ENCODE peak calls at places on chromosomes 6 and 20, in five cellular contexts. One of them, this sample, is unnamed.

GRCh38 chr20:11041396-11041795 is 367.6 kb upstream of the JAG1 start:
- DNase-seq in HL-60: no peak
- DNase-seq in Peyer's patch: no peak
- DNase-seq in effector memory CD4-positive, alpha-beta T cell: no peak
- DNase-seq in ovary: no peak
- DNase-seq in this sample: no peak

GRCh38 chr6:29685718-29686326 is 4.9 kb upstream of the ZFP57 start:
- DNase-seq in HL-60: no peak
- DNase-seq in Peyer's patch: no peak
- DNase-seq in effector memory CD4-positive, alpha-beta T cell: no peak
- DNase-seq in ovary: no peak
- DNase-seq in this sample: peak

GRCh38 chr6:31764239-31764638 is 1.8 kb downstream of the SAPCD1 start:
- DNase-seq in HL-60: no peak
- DNase-seq in Peyer's patch: no peak
- DNase-seq in effector memory CD4-positive, alpha-beta T cell: no peak
- DNase-seq in ovary: no peak
- DNase-seq in this sample: no peak

GRCh38 chr6:104625536-104625935 is 234.2 kb downstream of the HACE1 start:
- DNase-seq in HL-60: no peak
- DNase-seq in Peyer's patch: no peak
- DNase-seq in effector memory CD4-positive, alpha-beta T cell: no peak
- DNase-seq in ovary: no peak
- DNase-seq in this sample: no peak

GRCh38 chr6:100078509-100078908 is 84.5 kb upstream of the MCHR2 start:
- DNase-seq in HL-60: no peak
- DNase-seq in Peyer's patch: no peak
- DNase-seq in effector memory CD4-positive, alpha-beta T cell: no peak
- DNase-seq in ovary: no peak
- DNase-seq in this sample: no peak

GRCh38 chr20:1764136-1765033 is 106.8 kb upstream of the SIRPG start:
- DNase-seq in HL-60: peak
- DNase-seq in Peyer's patch: peak
- DNase-seq in effector memory CD4-positive, alpha-beta T cell: peak
- DNase-seq in ovary: peak
- DNase-seq in this sample: peak

GRCh38 chr6:118984342-118984741 is 49.4 kb upstream of the MCM9 start:
- DNase-seq in HL-60: no peak
- DNase-seq in Peyer's patch: no peak
- DNase-seq in effector memory CD4-positive, alpha-beta T cell: no peak
- DNase-seq in ovary: no peak
- DNase-seq in this sample: no peak

GRCh38 chr6:17601389-17601703 is 1.2 kb downstream of the FAM8A1 start:
- DNase-seq in HL-60: no peak
- DNase-seq in Peyer's patch: no peak
- DNase-seq in effector memory CD4-positive, alpha-beta T cell: no peak
- DNase-seq in ovary: no peak
- DNase-seq in this sample: no peak

GRCh38 chr20:50844430-50845100 is 49.7 kb downstream of the BCAS4 start:
- DNase-seq in HL-60: no peak
- DNase-seq in Peyer's patch: no peak
- DNase-seq in effector memory CD4-positive, alpha-beta T cell: no peak
- DNase-seq in ovary: no peak
- DNase-seq in this sample: no peak

GRCh38 chr6:36677059-36677749 is 1.3 kb upstream of the CDKN1A start:
- DNase-seq in HL-60: no peak
- DNase-seq in Peyer's patch: no peak
- DNase-seq in effector memory CD4-positive, alpha-beta T cell: no peak
- DNase-seq in ovary: no peak
- DNase-seq in this sample: no peak

GRCh38 chr6:142943746-142944125 is 1.2 kb downstream of the HIVEP2 start:
- DNase-seq in HL-60: peak
- DNase-seq in Peyer's patch: peak
- DNase-seq in effector memory CD4-positive, alpha-beta T cell: peak
- DNase-seq in ovary: peak
- DNase-seq in this sample: no peak

GRCh38 chr6:167870321-167870720 is 43.6 kb downstream of the AFDN start:
- DNase-seq in HL-60: no peak
- DNase-seq in Peyer's patch: peak
- DNase-seq in effector memory CD4-positive, alpha-beta T cell: no peak
- DNase-seq in ovary: no peak
- DNase-seq in this sample: no peak

GRCh38 chr6:117919775-117920492 is 12.9 kb downstream of the SLC35F1 start:
- DNase-seq in HL-60: peak
- DNase-seq in Peyer's patch: no peak
- DNase-seq in effector memory CD4-positive, alpha-beta T cell: no peak
- DNase-seq in ovary: no peak
- DNase-seq in this sample: no peak
- H3K27ac ChIP-seq in HL-60: no peak
- H3K27ac ChIP-seq in Peyer's patch: no peak
- H3K27ac ChIP-seq in effector memory CD4-positive, alpha-beta T cell: no peak
- H3K27ac ChIP-seq in ovary: no peak
- H3K27ac ChIP-seq in this sample: no peak

DNA sequence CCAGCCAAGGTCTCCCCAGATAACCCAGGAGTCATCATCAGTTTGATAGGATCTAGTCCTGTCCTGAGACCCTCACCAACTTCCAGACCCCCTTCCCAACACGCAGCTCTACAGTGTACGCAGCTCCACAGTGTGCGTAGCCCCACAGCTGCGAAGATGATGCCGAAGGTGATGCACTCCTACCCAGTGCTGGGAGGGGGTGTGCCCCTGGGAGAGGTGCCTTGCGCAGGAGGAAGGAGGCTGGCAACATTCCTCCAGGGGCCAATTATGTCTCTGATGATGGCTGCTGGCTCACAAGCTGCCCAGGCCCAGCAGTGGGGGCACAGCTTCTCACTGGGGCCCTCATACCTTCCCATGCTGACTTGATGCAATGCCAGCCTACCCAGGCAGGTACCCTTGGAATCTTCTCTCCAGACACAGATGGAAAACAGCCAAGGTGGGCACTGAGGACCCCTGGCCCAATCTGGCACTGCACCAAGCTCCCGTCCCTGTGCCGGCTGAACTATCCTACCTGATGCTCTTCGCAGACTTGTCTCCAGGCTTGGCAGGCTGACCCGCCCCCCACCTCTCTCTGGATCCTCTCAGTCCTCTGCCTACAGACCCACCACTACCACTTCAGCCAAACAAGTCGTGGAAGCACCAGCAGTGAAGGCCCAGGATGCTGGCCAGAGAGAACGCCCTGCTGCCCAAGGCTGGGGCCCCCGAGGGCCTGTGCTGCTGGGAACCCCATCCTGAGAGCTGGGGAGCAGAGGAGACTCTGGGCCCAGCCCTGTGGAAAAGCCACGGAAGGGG is 1.4 kb downstream of the ZNF512B start:
- DNase-seq in HL-60: no peak
- DNase-seq in Peyer's patch: no peak
- DNase-seq in effector memory CD4-positive, alpha-beta T cell: no peak
- DNase-seq in ovary: peak
- DNase-seq in this sample: peak
- H3K4me3 ChIP-seq in HL-60: peak
- H3K4me3 ChIP-seq in Peyer's patch: peak
- H3K4me3 ChIP-seq in effector memory CD4-positive, alpha-beta T cell: peak
- H3K4me3 ChIP-seq in ovary: peak
- H3K4me3 ChIP-seq in this sample: peak

GRCh38 chr20:4174909-4175308 is 159.6 kb upstream of the RNF24 start:
- DNase-seq in HL-60: no peak
- DNase-seq in Peyer's patch: no peak
- DNase-seq in effector memory CD4-positive, alpha-beta T cell: no peak
- DNase-seq in ovary: no peak
- DNase-seq in this sample: no peak
- H3K27ac ChIP-seq in HL-60: no peak
- H3K27ac ChIP-seq in Peyer's patch: no peak
- H3K27ac ChIP-seq in effector memory CD4-positive, alpha-beta T cell: no peak
- H3K27ac ChIP-seq in ovary: no peak
- H3K27ac ChIP-seq in this sample: no peak

GRCh38 chr6:151067684-151068596 is 171.8 kb upstream of the AKAP12 start:
- DNase-seq in HL-60: no peak
- DNase-seq in Peyer's patch: peak
- DNase-seq in effector memory CD4-positive, alpha-beta T cell: no peak
- DNase-seq in ovary: peak
- DNase-seq in this sample: peak
- H3K4me3 ChIP-seq in HL-60: no peak
- H3K4me3 ChIP-seq in Peyer's patch: no peak
- H3K4me3 ChIP-seq in effector memory CD4-positive, alpha-beta T cell: no peak
- H3K4me3 ChIP-seq in ovary: no peak
- H3K4me3 ChIP-seq in this sample: no peak

DNA sequence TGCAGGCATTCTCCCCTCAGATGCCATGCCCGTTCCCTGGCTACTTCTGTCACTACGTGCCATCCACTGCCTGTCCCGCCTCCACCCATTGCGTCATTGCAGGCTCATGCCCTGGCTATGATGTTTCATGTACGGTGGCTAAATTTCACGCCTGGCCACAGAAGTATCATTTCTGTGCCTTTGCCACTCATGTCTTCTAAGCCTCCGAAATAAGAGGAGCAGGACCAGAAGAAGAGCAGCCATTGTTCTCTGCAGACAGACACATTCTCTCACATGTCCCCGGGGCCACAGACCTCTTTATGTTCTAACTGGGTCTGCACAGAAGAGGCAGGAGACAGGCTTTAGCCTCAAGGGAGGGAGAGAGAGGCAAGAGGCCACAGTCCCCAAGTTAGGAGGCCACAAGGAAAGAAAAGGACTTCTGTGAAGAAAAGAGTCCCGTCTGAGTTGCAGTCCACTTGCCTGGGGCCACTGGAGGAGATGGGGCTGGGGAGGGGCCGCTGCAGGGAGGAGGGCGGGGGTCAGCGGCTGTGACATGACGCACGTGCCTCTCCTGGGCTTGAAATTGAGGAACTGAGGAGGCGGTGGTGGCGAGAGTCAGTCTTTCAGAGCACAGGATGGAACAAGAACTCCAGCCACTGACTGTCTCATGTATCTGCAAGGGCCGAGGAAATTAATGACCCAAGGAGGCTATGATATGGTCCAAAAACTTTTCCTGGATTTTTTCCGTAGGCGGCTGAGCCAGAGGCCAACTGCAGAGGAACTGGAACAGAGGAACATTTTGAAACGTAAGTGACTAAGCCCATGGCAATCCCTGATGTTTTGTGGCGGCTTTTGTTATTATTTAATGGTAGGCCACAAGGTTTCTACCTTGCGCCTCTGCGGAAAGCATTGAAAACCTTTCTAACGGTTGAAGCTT is 55.9 kb downstream of the TBC1D7 start:
- DNase-seq in HL-60: peak
- DNase-seq in Peyer's patch: peak
- DNase-seq in effector memory CD4-positive, alpha-beta T cell: no peak
- DNase-seq in ovary: no peak
- DNase-seq in this sample: peak
- H3K27ac ChIP-seq in HL-60: peak
- H3K27ac ChIP-seq in Peyer's patch: no peak
- H3K27ac ChIP-seq in effector memory CD4-positive, alpha-beta T cell: no peak
- H3K27ac ChIP-seq in ovary: no peak
- H3K27ac ChIP-seq in this sample: no peak

GRCh38 chr6:48912503-48912902 is 550.5 kb downstream of the MMUT start:
- DNase-seq in HL-60: no peak
- DNase-seq in Peyer's patch: no peak
- DNase-seq in effector memory CD4-positive, alpha-beta T cell: no peak
- DNase-seq in ovary: no peak
- DNase-seq in this sample: no peak
- H3K4me3 ChIP-seq in HL-60: no peak
- H3K4me3 ChIP-seq in Peyer's patch: no peak
- H3K4me3 ChIP-seq in effector memory CD4-positive, alpha-beta T cell: no peak
- H3K4me3 ChIP-seq in ovary: no peak
- H3K4me3 ChIP-seq in this sample: no peak

DNA sequence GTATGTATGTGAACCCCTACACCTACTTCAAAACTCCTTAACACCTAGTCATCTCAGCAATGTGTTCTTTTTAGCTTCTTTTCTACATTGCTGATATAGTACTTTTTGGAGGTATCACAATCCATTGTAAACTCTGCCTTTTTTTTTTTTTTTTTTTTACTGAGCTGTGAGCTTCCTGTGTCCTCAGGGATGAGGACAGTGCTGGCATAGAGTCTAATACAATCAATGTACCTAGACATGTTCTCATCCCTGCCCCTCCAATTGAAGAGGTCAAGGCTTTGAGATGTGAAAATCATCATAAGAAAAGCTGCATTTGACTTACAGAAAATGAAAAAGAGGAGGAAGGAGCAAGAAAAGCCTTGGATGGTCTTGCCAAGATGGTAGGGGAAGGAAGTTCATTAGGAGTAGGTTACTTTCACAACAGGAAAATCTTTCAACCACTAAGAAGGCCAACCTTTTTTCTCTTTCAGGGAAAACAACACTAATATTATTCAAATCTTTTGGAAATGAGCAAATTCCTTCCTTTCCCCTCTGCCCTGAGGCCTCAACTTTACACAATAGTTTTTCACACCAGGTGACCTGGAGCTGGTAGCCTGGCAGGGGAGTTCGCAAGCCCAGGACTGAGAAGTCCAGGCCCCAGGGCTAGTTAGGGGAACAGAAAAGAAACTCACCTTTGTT is 2.8 kb upstream of the JARID2 start:
- DNase-seq in HL-60: no peak
- DNase-seq in Peyer's patch: no peak
- DNase-seq in effector memory CD4-positive, alpha-beta T cell: no peak
- DNase-seq in ovary: no peak
- DNase-seq in this sample: no peak
- H3K27ac ChIP-seq in HL-60: peak
- H3K27ac ChIP-seq in Peyer's patch: no peak
- H3K27ac ChIP-seq in effector memory CD4-positive, alpha-beta T cell: no peak
- H3K27ac ChIP-seq in ovary: no peak
- H3K27ac ChIP-seq in this sample: no peak

DNA sequence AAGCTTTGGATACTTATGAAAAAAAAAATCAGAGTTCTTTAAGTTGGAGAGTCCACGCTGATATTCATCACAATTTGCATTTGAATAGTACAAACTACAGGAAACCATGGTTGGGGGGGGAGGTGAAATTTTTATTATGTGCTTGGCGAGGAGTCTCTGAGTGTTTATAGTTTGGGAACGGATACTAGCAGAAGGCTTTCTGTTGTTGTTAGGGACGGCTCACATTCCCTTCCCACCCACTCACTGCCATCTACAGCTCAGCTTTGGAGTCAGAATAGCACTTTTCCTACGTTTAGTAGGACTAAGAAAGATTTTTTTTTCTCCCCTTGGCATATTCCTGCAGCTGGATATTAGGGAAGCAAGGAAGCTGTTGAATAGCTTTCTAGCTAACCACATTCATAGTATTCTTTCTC is 235.0 kb upstream of the ZNF217 start:
- DNase-seq in HL-60: no peak
- DNase-seq in Peyer's patch: peak
- DNase-seq in effector memory CD4-positive, alpha-beta T cell: no peak
- DNase-seq in ovary: no peak
- DNase-seq in this sample: no peak
- H3K4me3 ChIP-seq in HL-60: no peak
- H3K4me3 ChIP-seq in Peyer's patch: peak
- H3K4me3 ChIP-seq in effector memory CD4-positive, alpha-beta T cell: peak
- H3K4me3 ChIP-seq in ovary: peak
- H3K4me3 ChIP-seq in this sample: peak

This sample was measured in left ventricle myocardium inferior.